ENCODE peak calls at places on chromosome 13, in nine cellular contexts. B, O, F, I, A, S, V, N and U are unnamed samples.

GRCh38 chr13:21852043-21852442 is 181.2 kb downstream of the FGF9 start:
- DNase-seq in B (no peak), O (no peak), F (peak; percentile 9), I (no peak), A (no peak), S (peak; percentile 16), V (no peak), N (no peak), U (no peak)

GRCh38 chr13:111575276-111575675 is 254.8 kb downstream of the TEX29 start:
- DNase-seq in B (no peak), O (no peak), F (no peak), I (no peak), A (no peak), S (no peak), V (no peak), N (peak; percentile 55), U (no peak)

GRCh38 chr13:45521292-45521691 is 56.6 kb downstream of the COG3 start:
- DNase-seq in B (peak; percentile 58), O (no peak), F (peak; percentile 86), I (no peak), A (peak; percentile 10), S (no peak), V (no peak), N (no peak), U (no peak)

GRCh38 chr13:74529968-74530367 is 395.8 kb upstream of the KLF12 start:
- DNase-seq in B (no peak), O (no peak), F (no peak), I (no peak), A (no peak), S (no peak), V (no peak), N (no peak), U (no peak)

GRCh38 chr13:30004204-30004603 is 153.8 kb upstream of the UBL3 start:
- DNase-seq in B (no peak), O (no peak), F (peak; percentile 48), I (no peak), A (no peak), S (peak; percentile 26), V (no peak), N (no peak), U (no peak)

GRCh38 chr13:25541434-25542123 is 169.8 kb downstream of the ATP8A2 start:
- DNase-seq in B (no peak), O (no peak), F (no peak), I (no peak), A (no peak), S (no peak), V (no peak), N (no peak), U (no peak)

GRCh38 chr13:96984061-96984508 is 10.2 kb downstream of the OXGR1 start:
- DNase-seq in B (peak; percentile 27), O (peak; percentile 20), F (no peak), I (no peak), A (peak; percentile 23), S (no peak), V (no peak), N (no peak), U (peak; percentile 48)

GRCh38 chr13:87671031-87671823 is at the start of gene SLITRK5:
- DNase-seq in B (peak; percentile 51), O (peak; percentile 90), F (peak; percentile 16), I (peak; percentile 61), A (peak; percentile 59), S (peak; percentile 79), V (peak; percentile 27), N (peak; percentile 93), U (peak; percentile 86)

GRCh38 chr13:30400376-30400775 is 21.9 kb upstream of the UBE2L5 start:
- DNase-seq in B (no peak), O (no peak), F (no peak), I (no peak), A (no peak), S (no peak), V (no peak), N (no peak), U (no peak)

GRCh38 chr13:94712812-94713555 is 639 bp upstream of the SOX21 start:
- DNase-seq in B (peak; percentile 46), O (peak; percentile 44), F (peak; percentile 46), I (no peak), A (peak; percentile 79), S (no peak), V (no peak), N (no peak), U (peak; percentile 77)

GRCh38 chr13:55013051-55013450 is 1984.4 kb downstream of the OLFM4 start:
- DNase-seq in B (no peak), O (no peak), F (no peak), I (no peak), A (no peak), S (no peak), V (no peak), N (no peak), U (no peak)

GRCh38 chr13:113639661-113640262 is 18.2 kb downstream of the ATP4B start:
- DNase-seq in B (no peak), O (no peak), F (no peak), I (no peak), A (no peak), S (no peak), V (no peak), N (peak; percentile 86), U (no peak)

GRCh38 chr13:41562083-41562482 is 104.7 kb downstream of the RGCC start:
- DNase-seq in B (peak; percentile 75), O (peak; percentile 29), F (peak; percentile 92), I (no peak), A (peak; percentile 90), S (peak; percentile 82), V (no peak), N (no peak), U (no peak)

GRCh38 chr13:61036715-61037114 is 378.9 kb downstream of the PCDH20 start:
- DNase-seq in B (no peak), O (no peak), F (no peak), I (no peak), A (no peak), S (no peak), V (no peak), N (no peak), U (no peak)

GRCh38 chr13:27309967-27310598 is 39.5 kb downstream of the RASL11A start:
- DNase-seq in B (peak; percentile 81), O (no peak), F (peak; percentile 57), I (no peak), A (no peak), S (no peak), V (no peak), N (no peak), U (no peak)

GRCh38 chr13:99176309-99177276 is 24.1 kb upstream of the UBAC2 start:
- DNase-seq in B (peak; percentile 54), O (peak; percentile 69), F (peak; percentile 43), I (peak; percentile 82), A (peak; percentile 65), S (peak; percentile 69), V (peak; percentile 59), N (no peak), U (peak; percentile 85)

GRCh38 chr13:106568225-106569003 is 477 bp upstream of the ARGLU1 start:
- DNase-seq in B (no peak), O (no peak), F (no peak), I (no peak), A (no peak), S (no peak), V (no peak), N (no peak), U (no peak)

GRCh38 chr13:50153888-50154287 is 138.6 kb downstream of the KCNRG start:
- DNase-seq in B (no peak), O (no peak), F (no peak), I (no peak), A (no peak), S (no peak), V (no peak), N (no peak), U (no peak)

GRCh38 chr13:102569488-102569887 is 27.3 kb upstream of the TPP2 start:
- DNase-seq in B (no peak), O (no peak), F (peak; percentile 69), I (no peak), A (peak; percentile 48), S (peak; percentile 39), V (no peak), N (no peak), U (no peak)

GRCh38 chr13:24360106-24360505 is 50.7 kb downstream of the C1QTNF9 start:
- DNase-seq in B (no peak), O (no peak), F (no peak), I (no peak), A (no peak), S (no peak), V (no peak), N (no peak), U (no peak)

GRCh38 chr13:45895880-45896279 is 44.3 kb upstream of the SIAH3 start:
- DNase-seq in B (no peak), O (no peak), F (no peak), I (no peak), A (no peak), S (no peak), V (no peak), N (no peak), U (no peak)

GRCh38 chr13:43516401-43516826 is 270.4 kb downstream of the ENOX1 start:
- DNase-seq in B (no peak), O (no peak), F (peak; percentile 58), I (no peak), A (peak; percentile 90), S (no peak), V (no peak), N (no peak), U (no peak)

GRCh38 chr13:113652404-113653263 is 5.4 kb downstream of the ATP4B start:
- DNase-seq in B (no peak), O (no peak), F (no peak), I (no peak), A (no peak), S (no peak), V (no peak), N (peak; percentile 67), U (no peak)

GRCh38 chr13:112475889-112476288 is 99.7 kb downstream of the SPACA7 start:
- DNase-seq in B (no peak), O (no peak), F (no peak), I (no peak), A (no peak), S (no peak), V (no peak), N (no peak), U (no peak)

GRCh38 chr13:113621046-113621445 is 36.5 kb downstream of the TFDP1 start:
- DNase-seq in B (no peak), O (no peak), F (no peak), I (no peak), A (no peak), S (no peak), V (no peak), N (no peak), U (no peak)

GRCh38 chr13:111252449-111253124 is 67.9 kb upstream of the TEX29 start:
- DNase-seq in B (no peak), O (no peak), F (peak; percentile 20), I (no peak), A (no peak), S (peak; percentile 24), V (no peak), N (no peak), U (no peak)

GRCh38 chr13:34358811-34359513 is 541.0 kb downstream of the RFC3 start:
- DNase-seq in B (peak; percentile 90), O (no peak), F (peak; percentile 72), I (no peak), A (peak; percentile 52), S (peak; percentile 47), V (no peak), N (no peak), U (no peak)

GRCh38 chr13:29955137-29955650 is 104.8 kb upstream of the UBL3 start:
- DNase-seq in B (no peak), O (no peak), F (no peak), I (no peak), A (no peak), S (no peak), V (no peak), N (no peak), U (no peak)